ENCODE peak calls at places on chromosomes 6 and 20, in ten cellular contexts. G, M, V, Y, X, T, U, Z, S and O are unnamed samples.

GRCh38 chr6:132285004-132285780 is 116.1 kb downstream of the MOXD1 start:
- DNase-seq in G (no peak), M (no peak), V (no peak), Y (no peak), X (no peak), T (no peak), U (no peak), Z (no peak), S (no peak), O (no peak)

GRCh38 chr6:135311446-135312200 is 130.5 kb downstream of the MYB start:
- DNase-seq in G (no peak), M (no peak), V (no peak), Y (no peak), X (no peak), T (no peak), U (no peak), Z (no peak), S (no peak), O (no peak)

GRCh38 chr6:141829566-141829965 is 303.2 kb upstream of the GJE1 start:
- DNase-seq in G (no peak), M (no peak), V (no peak), Y (no peak), X (no peak), T (no peak), U (no peak), Z (no peak), S (no peak), O (no peak)

GRCh38 chr20:19673575-19673974 is 84.5 kb upstream of the RIN2 start:
- DNase-seq in G (no peak), M (no peak), V (no peak), Y (no peak), X (no peak), T (no peak), U (no peak), Z (no peak), S (peak; percentile 19), O (no peak)

GRCh38 chr20:47181056-47181862 is 175.2 kb downstream of the ZMYND8 start:
- DNase-seq in G (peak; percentile 40), M (no peak), V (peak; percentile 69), Y (peak; percentile 68), X (no peak), T (no peak), U (no peak), Z (no peak), S (peak; percentile 86), O (peak; percentile 53)

GRCh38 chr6:19142236-19142635 is 694.9 kb upstream of the ID4 start:
- DNase-seq in G (no peak), M (no peak), V (no peak), Y (no peak), X (no peak), T (no peak), U (no peak), Z (no peak), S (no peak), O (no peak)

GRCh38 chr6:136782021-136782770 is 10.1 kb downstream of the MAP3K5 start:
- DNase-seq in G (no peak), M (no peak), V (peak; percentile 57), Y (peak; percentile 70), X (no peak), T (no peak), U (no peak), Z (no peak), S (peak; percentile 69), O (no peak)

GRCh38 chr6:43993881-43994523 is 133.2 kb downstream of the MRPL14 start:
- DNase-seq in G (no peak), M (no peak), V (no peak), Y (no peak), X (no peak), T (no peak), U (no peak), Z (no peak), S (no peak), O (no peak)

GRCh38 chr6:154782245-154782644 is 49.0 kb downstream of the SCAF8 start:
- DNase-seq in G (no peak), M (no peak), V (no peak), Y (no peak), X (no peak), T (no peak), U (no peak), Z (no peak), S (no peak), O (no peak)

GRCh38 chr6:135270676-135271536 is 89.8 kb downstream of the MYB start:
- DNase-seq in G (peak; percentile 81), M (no peak), V (no peak), Y (no peak), X (peak; percentile 20), T (no peak), U (no peak), Z (peak; percentile 74), S (peak; percentile 21), O (no peak)

GRCh38 chr6:162825597-162825996 is 97.8 kb downstream of the PACRG start:
- DNase-seq in G (no peak), M (no peak), V (no peak), Y (no peak), X (no peak), T (no peak), U (no peak), Z (no peak), S (no peak), O (no peak)

GRCh38 chr20:7496394-7497111 is 443.7 kb downstream of the HAO1 start:
- DNase-seq in G (no peak), M (no peak), V (no peak), Y (peak; percentile 22), X (no peak), T (no peak), U (no peak), Z (no peak), S (peak; percentile 54), O (no peak)

DNA sequence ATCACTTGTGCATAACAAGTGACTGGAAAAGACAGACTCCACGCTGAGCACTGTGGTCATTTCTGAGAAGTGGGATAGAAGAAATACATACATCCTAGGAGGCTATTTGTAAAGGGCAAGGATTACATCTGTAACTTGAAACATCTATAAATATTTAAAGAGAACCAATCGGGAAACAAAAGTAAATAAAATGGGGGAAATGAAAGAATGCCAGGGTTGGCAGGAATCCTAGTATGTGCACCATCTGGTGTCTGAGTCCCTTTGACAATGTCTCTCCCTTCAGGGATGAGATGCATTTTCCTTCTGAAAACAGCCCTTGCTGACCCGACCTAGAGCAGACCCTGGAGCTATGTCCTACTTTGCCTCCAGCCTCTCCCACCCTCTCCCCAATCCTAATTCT is 53.2 kb downstream of the VSTM2L start:
- DNase-seq in G (no peak), M (no peak), V (peak; percentile 51), Y (no peak), X (no peak), T (no peak), U (no peak), Z (no peak), S (peak; percentile 50), O (no peak)
- TF ChIP-seq CTCF in G (no peak), M (no peak), V (no peak), Y (no peak), X (no peak), T (no peak), U (no peak), Z (no peak), S (no peak), O (no peak)

GRCh38 chr20:2778602-2779321 is 21.7 kb downstream of the CPXM1 start:
- DNase-seq in G (no peak), M (no peak), V (no peak), Y (no peak), X (no peak), T (no peak), U (no peak), Z (peak; percentile 20), S (no peak), O (no peak)

GRCh38 chr20:2775139-2775538 is 25.3 kb downstream of the CPXM1 start:
- DNase-seq in G (no peak), M (no peak), V (no peak), Y (no peak), X (no peak), T (no peak), U (no peak), Z (no peak), S (peak; percentile 70), O (no peak)

GRCh38 chr20:2783908-2784566 is 16.4 kb downstream of the CPXM1 start:
- DNase-seq in G (no peak), M (no peak), V (no peak), Y (no peak), X (no peak), T (no peak), U (no peak), Z (no peak), S (no peak), O (no peak)

GRCh38 chr20:2780948-2781347 is 19.5 kb downstream of the CPXM1 start:
- DNase-seq in G (no peak), M (no peak), V (no peak), Y (no peak), X (no peak), T (no peak), U (no peak), Z (no peak), S (no peak), O (no peak)
- TF ChIP-seq CTCF in G (no peak), M (no peak), V (no peak), Y (no peak), X (peak; percentile 19), T (no peak), U (no peak), Z (no peak), S (no peak), O (no peak)

DNA sequence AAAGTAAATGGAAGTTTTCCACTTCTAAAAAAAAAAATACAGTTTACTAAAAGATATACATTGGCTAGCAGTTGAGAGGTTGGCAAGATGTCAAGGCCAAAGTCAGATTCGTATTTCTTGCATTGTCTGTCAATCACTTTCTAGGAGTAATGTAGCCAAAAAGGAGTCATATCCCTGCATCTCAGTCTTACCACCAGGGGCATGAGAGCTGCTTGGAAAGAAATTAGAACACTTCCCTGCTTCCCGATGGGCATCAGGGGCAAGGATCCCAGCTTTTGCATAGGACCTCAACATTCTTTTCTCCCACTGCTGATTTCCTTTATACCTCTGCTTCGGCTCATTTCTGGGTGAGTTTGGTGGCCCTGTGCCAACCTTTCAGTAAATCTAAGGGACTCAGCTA is 581.0 kb upstream of the MAP3K7 start:
- DNase-seq in G (no peak), M (no peak), V (no peak), Y (no peak), X (no peak), T (no peak), U (no peak), Z (no peak), S (no peak), O (no peak)
- TF ChIP-seq CTCF in G (no peak), M (peak; percentile 56), V (peak; percentile 52), Y (no peak), X (peak; percentile 66), T (peak; percentile 27), U (no peak), Z (no peak), S (no peak), O (no peak)

DNA sequence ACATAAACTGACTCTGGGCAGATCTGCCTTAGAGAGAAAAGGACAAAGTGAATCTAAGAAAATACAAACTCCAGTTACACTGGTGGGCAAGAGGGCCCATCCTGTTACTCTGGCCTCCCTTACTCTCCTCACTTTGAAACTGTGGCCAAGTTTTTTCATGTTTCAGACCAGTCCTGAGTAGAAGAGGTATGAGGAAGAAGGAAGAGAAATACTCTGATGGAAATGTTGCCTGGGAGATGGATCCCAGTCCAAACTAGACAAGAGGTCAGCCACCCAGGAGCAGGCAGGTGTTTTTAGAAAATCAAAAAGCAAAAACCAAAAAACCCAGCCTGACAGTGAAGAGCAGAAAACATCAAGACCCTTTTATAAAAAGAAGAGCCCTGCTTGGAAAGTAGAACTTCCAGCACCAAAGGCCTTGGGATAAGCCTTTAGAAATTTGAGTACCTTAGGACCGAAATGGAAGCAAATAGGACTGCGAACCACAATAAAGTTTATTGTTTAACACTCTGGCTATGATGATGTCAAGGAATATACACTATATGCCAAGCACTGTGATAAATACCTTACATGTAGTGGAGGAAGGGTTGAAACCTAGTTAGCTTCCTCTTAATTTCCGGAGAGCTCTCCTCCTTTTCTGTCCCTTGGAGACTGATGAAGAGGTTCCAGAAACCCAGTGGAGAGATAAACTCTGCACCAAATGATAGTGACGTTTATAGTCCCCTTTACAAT is 123.1 kb downstream of the KLHL32 start:
- DNase-seq in G (no peak), M (no peak), V (no peak), Y (no peak), X (no peak), T (no peak), U (no peak), Z (no peak), S (no peak), O (no peak)
- TF ChIP-seq CTCF in G (no peak), M (no peak), V (no peak), Y (no peak), X (no peak), T (no peak), U (no peak), Z (no peak), S (no peak), O (no peak)